ENCODE peak calls at places on chromosomes 13 and 19, in ten cellular contexts. V, J, A, F, U, B, S, I, P and E are unnamed samples. For H3K4me1, the result is how much of the 10 kb centered on the place peaks cover.

GRCh38 chr13:83929147-83929546 is 46.9 kb upstream of the SLITRK1 start:
- DNase-seq in U (no peak), P (no peak), F (no peak), A (no peak), V (no peak), B (no peak), S (no peak), J (no peak), I (no peak), E (no peak)

GRCh38 chr13:79723462-79724116 is 242.6 kb downstream of the NDFIP2 start:
- DNase-seq in J (no peak), A (no peak), V (no peak), P (no peak), S (no peak), F (peak), B (peak), U (no peak), I (no peak), E (no peak)

GRCh38 chr19:18590273-18591272 is 2.0 kb downstream of the REX1BD start:
- DNase-seq in B (no peak), V (no peak), A (peak), P (no peak), U (peak), J (peak), I (no peak), S (peak), F (peak), E (no peak)

GRCh38 chr19:18017275-18018083 is 9.5 kb downstream of the ARRDC2 start:
- DNase-seq in I (no peak), J (no peak), S (peak), A (no peak), B (peak), V (no peak), U (no peak), F (no peak), P (no peak), E (no peak)

GRCh38 chr13:110306340-110306959 is 507 bp downstream of the COL4A1 start:
- DNase-seq in J (no peak), I (no peak), V (peak), S (no peak), A (no peak), P (no peak), U (no peak), F (peak), B (no peak), E (peak)

GRCh38 chr19:7224205-7224833 is 69.9 kb downstream of the INSR start:
- DNase-seq in I (peak), P (peak), U (peak), B (peak), S (no peak), A (peak), V (peak), F (peak), J (peak), E (peak)

GRCh38 chr13:52751196-52751595 is 11.6 kb upstream of the CNMD start:
- DNase-seq in F (no peak), I (no peak), U (no peak), S (no peak), J (no peak), V (no peak), B (no peak), A (no peak), P (no peak), E (no peak)

GRCh38 chr19:8302357-8302691 is 5.8 kb downstream of the CD320 start:
- DNase-seq in P (peak), J (no peak), F (peak), S (peak), I (peak), A (peak), B (peak), U (no peak), V (peak), E (no peak)

GRCh38 chr13:34822681-34823080 is 119.4 kb upstream of the NBEA start:
- DNase-seq in P (no peak), S (no peak), F (no peak), U (no peak), I (no peak), B (no peak), V (no peak), A (no peak), J (no peak), E (no peak)

GRCh38 chr13:76790519-76791289 is 95.5 kb downstream of the KCTD12 start:
- DNase-seq in U (no peak), I (no peak), J (no peak), P (no peak), A (no peak), V (no peak), B (no peak), F (no peak), S (no peak), E (no peak)

GRCh38 chr13:33033361-33033812 is 17.2 kb downstream of the KL start:
- DNase-seq in J (no peak), U (no peak), S (no peak), V (no peak), A (no peak), F (peak), P (no peak), I (no peak), B (no peak), E (no peak)

GRCh38 chr13:91398413-91399188 is at the start of gene GPC5:
- DNase-seq in I (peak), F (peak), U (peak), J (peak), V (peak), S (peak), B (peak), P (peak), A (peak), E (peak)

GRCh38 chr19:28915737-28916460 is 297.1 kb downstream of the UQCRFS1 start:
- DNase-seq in V (no peak), F (no peak), U (no peak), B (no peak), P (no peak), I (no peak), A (no peak), J (no peak), S (no peak), E (no peak)

GRCh38 chr19:40673377-40673776 is 17.1 kb downstream of the NUMBL start:
- DNase-seq in S (no peak), P (no peak), U (no peak), V (no peak), I (no peak), A (no peak), F (no peak), B (no peak), J (no peak), E (no peak)

GRCh38 chr19:40672573-40673299 is 17.7 kb downstream of the NUMBL start:
- DNase-seq in F (no peak), I (no peak), V (no peak), A (no peak), B (no peak), U (no peak), J (no peak), P (no peak), S (no peak), E (no peak)

GRCh38 chr19:40672038-40672437 is 18.4 kb downstream of the NUMBL start:
- DNase-seq in F (no peak), U (no peak), S (no peak), P (no peak), A (no peak), V (no peak), J (no peak), I (no peak), B (no peak), E (no peak)

GRCh38 chr19:40668991-40669614 is 21.3 kb downstream of the NUMBL start:
- DNase-seq in B (no peak), U (no peak), V (no peak), I (no peak), A (no peak), F (no peak), J (no peak), S (no peak), P (no peak), E (no peak)

GRCh38 chr19:40671404-40671803 is 19.0 kb downstream of the NUMBL start:
- DNase-seq in V (no peak), S (no peak), U (no peak), P (no peak), B (peak), A (no peak), J (no peak), F (no peak), I (no peak), E (no peak)
- TF ChIP-seq POLR2A in V (no peak), S (no peak), U (no peak), P (no peak), B (no peak), A (no peak), J (no peak), F (no peak), I (no peak), E (no peak)

DNA sequence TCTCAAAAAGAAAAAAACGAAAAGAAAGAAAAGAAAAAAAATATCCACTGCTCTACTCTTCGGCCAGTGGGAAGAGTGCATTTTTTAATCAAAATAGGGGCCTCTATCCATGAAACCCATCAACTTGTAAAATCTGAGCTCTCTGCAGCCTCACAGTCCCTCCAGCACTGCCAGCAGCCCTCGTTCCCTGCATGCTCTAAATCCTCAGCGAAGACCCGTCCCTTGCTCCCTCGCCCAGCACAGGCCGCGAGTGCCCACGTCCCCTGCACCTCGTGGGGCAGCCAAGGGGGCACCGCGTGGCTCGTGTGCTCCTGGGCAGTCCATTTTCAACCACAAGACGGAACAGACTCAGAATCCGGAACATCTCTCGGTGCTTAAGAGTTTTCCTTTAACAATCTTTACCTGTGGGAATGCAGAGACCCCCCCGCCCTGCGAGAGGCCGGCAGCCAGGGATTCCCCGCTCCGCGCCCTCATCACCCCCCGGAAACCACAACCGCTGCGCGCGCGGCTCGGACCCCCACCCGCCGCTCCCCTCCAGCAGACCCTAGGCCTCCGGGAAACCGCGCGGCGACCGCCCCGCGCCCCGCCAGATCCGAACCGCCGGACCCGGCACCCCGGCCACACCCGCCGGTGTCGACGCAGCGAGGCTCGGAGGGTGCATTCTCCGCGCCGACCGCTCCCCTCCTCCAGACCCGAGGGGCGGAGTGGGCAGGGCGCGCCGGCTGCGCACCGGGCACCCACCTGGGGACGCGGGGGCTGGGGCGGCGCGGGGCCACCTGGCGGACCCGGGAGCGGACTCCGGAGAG is 624 bp downstream of the ANKRD27 start:
- DNase-seq in B (no peak), A (no peak), P (no peak), J (no peak), I (no peak), V (no peak), S (peak), F (no peak), U (no peak), E (no peak)
- H3K27ac ChIP-seq in B (peak), A (peak), P (peak), J (peak), I (no peak), V (peak), S (peak), F (peak), U (peak), E (peak)

GRCh38 chr19:48873476-48874308 is 1.5 kb downstream of the PPP1R15A start:
- DNase-seq in S (peak), P (no peak), V (no peak), F (peak), A (no peak), U (no peak), J (no peak), B (peak), I (no peak), E (no peak)
- H3K4me1 ChIP-seq in S (under half), P (half or more), V (under half), F (under half), A (under half), U (half or more), J (under half), B (under half), I (under half), E (under half)

GRCh38 chr19:3136684-3137055 is 837 bp downstream of the GNA15 start:
- DNase-seq in V (no peak), B (no peak), I (no peak), J (no peak), U (no peak), F (no peak), A (no peak), S (peak), P (no peak), E (no peak)

GRCh38 chr19:3135961-3136683 is at the start of gene GNA15:
- DNase-seq in I (no peak), U (peak), P (peak), F (no peak), A (no peak), J (no peak), B (no peak), S (peak), V (no peak), E (no peak)

GRCh38 chr19:3131168-3131567 is 4.7 kb upstream of the GNA15 start:
- DNase-seq in U (no peak), P (no peak), F (no peak), J (no peak), V (no peak), S (no peak), A (no peak), I (no peak), B (no peak), E (no peak)

GRCh38 chr19:3133793-3134116 is 2.1 kb upstream of the GNA15 start:
- DNase-seq in J (no peak), S (no peak), P (no peak), B (no peak), I (no peak), F (no peak), A (no peak), V (no peak), U (no peak), E (no peak)

GRCh38 chr19:3132971-3133792 is 2.7 kb upstream of the GNA15 start:
- DNase-seq in F (no peak), U (peak), B (no peak), A (no peak), S (peak), I (no peak), V (no peak), P (no peak), J (peak), E (no peak)
- TF ChIP-seq POLR2A in F (no peak), U (no peak), B (no peak), A (no peak), S (no peak), I (no peak), V (no peak), P (no peak), J (no peak), E (no peak)

GRCh38 chr19:2035590-2035991 is 15.5 kb downstream of the MKNK2 start:
- DNase-seq in B (no peak), F (peak), S (no peak), V (no peak), U (no peak), P (no peak), I (no peak), A (no peak), J (no peak), E (peak)
- H3K27ac ChIP-seq in B (no peak), F (no peak), S (peak), V (no peak), U (peak), P (peak), I (no peak), A (peak), J (no peak), E (no peak)

DNA sequence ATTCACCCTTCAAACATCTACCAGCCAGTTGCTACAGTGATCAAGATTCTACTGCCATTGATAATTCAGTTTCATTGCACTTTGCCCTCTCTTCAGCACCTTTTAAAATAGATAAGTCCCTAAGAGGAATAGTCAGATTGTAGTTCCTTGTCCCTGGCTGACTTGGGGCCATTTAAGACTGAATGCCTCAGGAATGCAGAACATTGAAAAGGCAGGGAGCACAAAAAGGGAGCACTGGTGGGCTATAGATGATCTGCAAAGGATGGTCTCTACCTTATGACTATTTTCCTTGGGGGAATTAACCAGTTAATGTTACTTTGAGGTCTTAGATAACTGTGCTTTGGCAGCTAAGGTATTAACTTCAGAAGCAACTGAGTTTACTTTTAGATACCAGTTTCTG is 46.9 kb downstream of the GPALPP1 start:
- DNase-seq in V (no peak), J (no peak), F (no peak), U (no peak), S (no peak), I (no peak), B (no peak), A (no peak), P (no peak), E (no peak)
- H3K4me1 ChIP-seq in V (under half), J (under half), F (under half), U (under half), S (under half), I (under half), B (under half), A (under half), P (under half), E (under half)

GRCh38 chr19:46298477-46299003 is 1.7 kb downstream of the HIF3A start:
- DNase-seq in I (no peak), F (no peak), U (no peak), V (no peak), B (no peak), P (no peak), S (no peak), A (no peak), J (no peak), E (no peak)

GRCh38 chr19:46297700-46298476 is 1.0 kb downstream of the HIF3A start:
- DNase-seq in F (peak), A (peak), S (peak), J (no peak), I (peak), P (peak), U (peak), V (peak), B (peak), E (peak)

GRCh38 chr19:46296722-46297431 is at the start of gene HIF3A:
- DNase-seq in P (peak), J (no peak), U (peak), B (peak), S (peak), V (peak), F (peak), A (no peak), I (peak), E (peak)

GRCh38 chr19:46299695-46300094 is 2.9 kb downstream of the HIF3A start:
- DNase-seq in I (no peak), B (no peak), S (no peak), V (no peak), J (no peak), U (peak), A (no peak), P (no peak), F (no peak), E (peak)

GRCh38 chr19:46299004-46299509 is 2.2 kb downstream of the HIF3A start:
- DNase-seq in J (peak), I (peak), A (peak), B (peak), P (peak), F (peak), V (peak), U (peak), S (no peak), E (peak)
- TF ChIP-seq POLR2A in J (no peak), I (no peak), A (peak), B (peak), P (no peak), F (no peak), V (peak), U (no peak), S (no peak), E (no peak)

GRCh38 chr13:36166051-36166450 is 34.9 kb upstream of the DCLK1 start:
- DNase-seq in A (no peak), P (no peak), J (no peak), B (no peak), I (no peak), U (no peak), F (no peak), S (no peak), V (no peak), E (no peak)
- H3K27ac ChIP-seq in A (no peak), P (no peak), J (no peak), B (no peak), I (no peak), U (no peak), F (no peak), S (no peak), V (no peak), E (no peak)